ENCODE peak calls at places on chromosomes 1 and 21, in five cellular contexts. One of them, this sample, is unnamed.

GRCh38 chr1:203450016-203450415 is 25.6 kb upstream of the PRELP start:
- DNase-seq in H1: no peak
- DNase-seq in mesenchymal stem cell: no peak
- DNase-seq in neuronal stem cell: no peak
- DNase-seq in IMR-90: no peak
- DNase-seq in this sample: no peak

GRCh38 chr1:222266223-222267215 is 281.4 kb downstream of the HHIPL2 start:
- DNase-seq in H1: no peak
- DNase-seq in neuronal stem cell: no peak
- DNase-seq in IMR-90: no peak
- DNase-seq in mesenchymal stem cell: peak
- DNase-seq in this sample: no peak

GRCh38 chr1:59137968-59138367 is 158.9 kb upstream of the FGGY start:
- DNase-seq in IMR-90: no peak
- DNase-seq in H1: no peak
- DNase-seq in neuronal stem cell: no peak
- DNase-seq in mesenchymal stem cell: no peak
- DNase-seq in this sample: no peak

GRCh38 chr1:201468501-201468843 is 516 bp downstream of the PHLDA3 start:
- DNase-seq in IMR-90: no peak
- DNase-seq in H1: no peak
- DNase-seq in neuronal stem cell: no peak
- DNase-seq in mesenchymal stem cell: peak
- DNase-seq in this sample: peak

GRCh38 chr1:1550591-1551432 is 10.4 kb upstream of the TMEM240 start:
- DNase-seq in H1: no peak
- DNase-seq in mesenchymal stem cell: peak
- DNase-seq in IMR-90: peak
- DNase-seq in neuronal stem cell: no peak
- DNase-seq in this sample: no peak

GRCh38 chr21:42149656-42150457 is 69.1 kb upstream of the ABCG1 start:
- DNase-seq in H1: no peak
- DNase-seq in neuronal stem cell: no peak
- DNase-seq in mesenchymal stem cell: no peak
- DNase-seq in IMR-90: no peak
- DNase-seq in this sample: no peak

GRCh38 chr1:160453443-160453842 is 53.1 kb downstream of the VANGL2 start:
- DNase-seq in IMR-90: no peak
- DNase-seq in mesenchymal stem cell: no peak
- DNase-seq in H1: no peak
- DNase-seq in neuronal stem cell: no peak
- DNase-seq in this sample: no peak

GRCh38 chr21:35237287-35237686 is 188.2 kb upstream of the RUNX1 start:
- DNase-seq in H1: no peak
- DNase-seq in neuronal stem cell: no peak
- DNase-seq in mesenchymal stem cell: no peak
- DNase-seq in IMR-90: no peak
- DNase-seq in this sample: no peak

GRCh38 chr1:192159034-192159433 is 772 bp downstream of the RGS18 start:
- DNase-seq in mesenchymal stem cell: no peak
- DNase-seq in H1: no peak
- DNase-seq in IMR-90: no peak
- DNase-seq in neuronal stem cell: no peak
- DNase-seq in this sample: no peak

GRCh38 chr1:58465825-58466617 is 80.5 kb downstream of the OMA1 start:
- DNase-seq in H1: no peak
- DNase-seq in mesenchymal stem cell: no peak
- DNase-seq in IMR-90: no peak
- DNase-seq in neuronal stem cell: no peak
- DNase-seq in this sample: no peak

GRCh38 chr1:23825076-23825761 is at the start of gene HMGCL:
- DNase-seq in neuronal stem cell: peak
- DNase-seq in mesenchymal stem cell: peak
- DNase-seq in H1: peak
- DNase-seq in IMR-90: peak
- DNase-seq in this sample: peak

GRCh38 chr1:160367934-160368923 is 1.4 kb downstream of the NHLH1 start:
- DNase-seq in neuronal stem cell: no peak
- DNase-seq in mesenchymal stem cell: no peak
- DNase-seq in H1: no peak
- DNase-seq in IMR-90: no peak
- DNase-seq in this sample: no peak

GRCh38 chr1:8211251-8211619 is 106.7 kb upstream of the SLC45A1 start:
- DNase-seq in IMR-90: no peak
- DNase-seq in H1: no peak
- DNase-seq in mesenchymal stem cell: no peak
- DNase-seq in neuronal stem cell: no peak
- DNase-seq in this sample: no peak
- H3K4me2 ChIP-seq in IMR-90: no peak
- H3K4me2 ChIP-seq in H1: no peak
- H3K4me2 ChIP-seq in mesenchymal stem cell: no peak
- H3K4me2 ChIP-seq in neuronal stem cell: no peak
- H3K4me2 ChIP-seq in this sample: no peak

GRCh38 chr1:93345633-93346471 is at the start of gene DR1:
- DNase-seq in neuronal stem cell: peak
- DNase-seq in mesenchymal stem cell: peak
- DNase-seq in IMR-90: peak
- DNase-seq in H1: peak
- DNase-seq in this sample: peak
- H3K14ac ChIP-seq in neuronal stem cell: peak
- H3K14ac ChIP-seq in mesenchymal stem cell: peak
- H3K14ac ChIP-seq in IMR-90: peak
- H3K14ac ChIP-seq in H1: no peak
- H3K14ac ChIP-seq in this sample: peak

GRCh38 chr1:54542120-54542961 is 5.7 kb upstream of the ACOT11 start:
- DNase-seq in mesenchymal stem cell: peak
- DNase-seq in neuronal stem cell: peak
- DNase-seq in H1: peak
- DNase-seq in IMR-90: peak
- DNase-seq in this sample: peak
- H3K4me3 ChIP-seq in mesenchymal stem cell: peak
- H3K4me3 ChIP-seq in neuronal stem cell: peak
- H3K4me3 ChIP-seq in H1: peak
- H3K4me3 ChIP-seq in IMR-90: peak
- H3K4me3 ChIP-seq in this sample: peak

GRCh38 chr1:34917017-34917416 is 12.4 kb downstream of the DLGAP3 start:
- DNase-seq in H1: no peak
- DNase-seq in neuronal stem cell: no peak
- DNase-seq in IMR-90: no peak
- DNase-seq in mesenchymal stem cell: no peak
- DNase-seq in this sample: no peak

GRCh38 chr1:34915521-34915920 is 13.9 kb downstream of the DLGAP3 start:
- DNase-seq in H1: no peak
- DNase-seq in neuronal stem cell: no peak
- DNase-seq in mesenchymal stem cell: no peak
- DNase-seq in IMR-90: no peak
- DNase-seq in this sample: no peak

GRCh38 chr1:34916104-34916503 is 13.3 kb downstream of the DLGAP3 start:
- DNase-seq in IMR-90: no peak
- DNase-seq in H1: peak
- DNase-seq in neuronal stem cell: no peak
- DNase-seq in mesenchymal stem cell: no peak
- DNase-seq in this sample: no peak

GRCh38 chr1:34914958-34915357 is 14.5 kb downstream of the DLGAP3 start:
- DNase-seq in IMR-90: no peak
- DNase-seq in H1: no peak
- DNase-seq in neuronal stem cell: no peak
- DNase-seq in mesenchymal stem cell: no peak
- DNase-seq in this sample: no peak

DNA sequence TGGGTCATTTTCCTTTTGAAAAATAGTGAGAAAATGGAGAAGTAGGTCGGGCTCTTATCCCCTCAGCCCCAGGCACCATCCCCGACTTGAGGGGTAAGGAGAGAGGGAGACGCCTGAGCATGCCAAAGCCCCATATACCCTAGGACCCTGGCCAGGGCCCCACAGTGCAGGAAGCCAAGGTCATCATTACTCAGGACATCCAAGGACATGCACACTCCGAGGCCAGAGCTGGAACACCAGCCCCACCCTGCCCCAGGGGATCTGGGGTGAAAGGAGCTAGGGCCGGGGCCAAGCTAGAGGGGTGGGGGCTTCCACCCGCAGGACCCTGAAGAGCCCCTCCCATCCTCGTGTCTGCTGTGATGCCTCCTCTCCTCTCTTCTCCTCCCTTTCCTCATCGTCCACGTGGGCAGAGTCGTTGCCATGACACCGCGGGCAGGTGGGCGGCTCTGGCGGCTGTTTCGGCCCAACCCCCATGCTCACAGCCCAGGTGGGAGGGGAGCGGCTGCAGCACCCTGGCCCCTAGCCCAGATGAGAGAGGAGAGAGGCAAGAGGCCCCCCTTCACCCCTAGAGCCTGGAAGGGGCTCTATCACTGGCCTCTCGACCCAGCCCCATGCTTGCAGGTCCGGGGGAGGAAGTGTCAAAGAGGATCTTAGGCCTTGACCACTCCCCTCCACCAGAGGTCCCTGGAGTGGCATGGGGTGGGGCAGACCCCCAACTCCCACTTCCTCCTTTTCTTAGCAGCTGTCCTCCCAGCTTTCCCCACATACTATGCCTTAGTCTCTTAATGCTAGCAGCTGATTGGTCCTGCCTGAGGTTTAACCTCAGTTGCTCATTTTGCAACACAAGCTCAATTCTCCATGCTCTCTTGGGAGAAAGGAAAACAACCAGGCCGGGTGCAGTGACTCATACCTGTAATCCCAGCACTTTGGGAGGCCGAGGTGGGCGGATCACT is 10.6 kb downstream of the DLGAP3 start:
- DNase-seq in IMR-90: no peak
- DNase-seq in neuronal stem cell: no peak
- DNase-seq in mesenchymal stem cell: no peak
- DNase-seq in H1: peak
- DNase-seq in this sample: no peak
- H3K4me2 ChIP-seq in IMR-90: no peak
- H3K4me2 ChIP-seq in neuronal stem cell: peak
- H3K4me2 ChIP-seq in mesenchymal stem cell: no peak
- H3K4me2 ChIP-seq in H1: peak
- H3K4me2 ChIP-seq in this sample: no peak

GRCh38 chr1:68703921-68704354 is 207.1 kb upstream of the DEPDC1 start:
- DNase-seq in mesenchymal stem cell: no peak
- DNase-seq in H1: no peak
- DNase-seq in IMR-90: no peak
- DNase-seq in neuronal stem cell: no peak
- DNase-seq in this sample: no peak

GRCh38 chr1:68704800-68705443 is 208.0 kb upstream of the DEPDC1 start:
- DNase-seq in H1: no peak
- DNase-seq in IMR-90: no peak
- DNase-seq in mesenchymal stem cell: no peak
- DNase-seq in neuronal stem cell: no peak
- DNase-seq in this sample: no peak

DNA sequence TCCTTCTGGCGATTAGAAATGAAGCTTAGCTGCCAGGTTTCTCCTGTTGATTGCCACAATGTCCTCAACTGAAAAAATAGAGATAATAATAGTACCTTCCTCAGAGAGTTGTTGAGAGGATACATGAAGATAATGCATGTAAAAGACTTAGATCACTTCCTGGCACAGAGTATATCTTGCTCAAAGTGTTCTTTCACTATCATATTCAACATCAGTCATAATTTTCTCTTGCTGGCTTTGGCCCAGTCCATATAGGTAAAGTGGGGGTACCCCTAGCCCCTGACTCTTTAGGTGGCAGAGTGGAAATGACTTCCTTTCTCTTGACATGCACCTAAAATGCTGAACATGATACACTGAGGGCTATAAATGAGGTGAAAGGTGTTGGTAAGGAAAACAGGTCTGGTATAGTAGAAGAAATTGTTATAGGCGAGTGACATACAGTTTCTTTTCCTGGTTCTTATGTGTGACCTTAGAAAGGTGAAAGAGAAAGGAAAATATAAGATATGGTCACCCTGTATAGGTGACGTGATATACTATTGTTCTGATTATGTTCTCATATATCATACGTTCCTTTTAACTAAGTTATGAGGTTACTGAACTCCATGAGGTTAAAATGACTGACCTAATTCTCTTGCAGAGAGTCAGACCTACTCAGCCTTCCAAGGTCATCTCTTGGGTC is 209.9 kb upstream of the DEPDC1 start:
- DNase-seq in H1: no peak
- DNase-seq in IMR-90: no peak
- DNase-seq in neuronal stem cell: no peak
- DNase-seq in mesenchymal stem cell: no peak
- DNase-seq in this sample: no peak
- H3K14ac ChIP-seq in H1: no peak
- H3K14ac ChIP-seq in IMR-90: no peak
- H3K14ac ChIP-seq in neuronal stem cell: no peak
- H3K14ac ChIP-seq in mesenchymal stem cell: no peak
- H3K14ac ChIP-seq in this sample: no peak

DNA sequence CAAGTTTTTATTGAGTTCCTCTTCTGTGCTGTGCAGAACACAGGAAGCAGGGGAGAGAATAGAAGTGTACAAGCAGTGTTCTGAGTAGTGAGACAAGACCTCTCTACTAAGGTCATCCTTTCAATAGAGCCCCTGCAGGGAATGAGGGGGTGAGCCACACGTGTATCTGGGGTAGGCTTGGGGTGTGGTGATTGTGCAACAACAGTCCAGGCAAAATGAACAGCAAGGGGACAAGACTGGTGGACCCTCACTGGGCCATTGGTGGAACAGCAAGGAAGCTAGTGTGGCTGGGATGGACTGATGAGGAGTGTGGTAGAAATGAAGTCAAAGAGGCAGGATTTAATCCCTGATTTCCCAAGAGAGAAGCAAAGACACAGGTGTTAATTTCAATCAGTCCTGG is 8.2 kb upstream of the BMP8A start:
- DNase-seq in H1: no peak
- DNase-seq in neuronal stem cell: no peak
- DNase-seq in IMR-90: no peak
- DNase-seq in mesenchymal stem cell: no peak
- DNase-seq in this sample: no peak
- H3K4me3 ChIP-seq in H1: no peak
- H3K4me3 ChIP-seq in neuronal stem cell: no peak
- H3K4me3 ChIP-seq in IMR-90: no peak
- H3K4me3 ChIP-seq in mesenchymal stem cell: no peak
- H3K4me3 ChIP-seq in this sample: no peak

This sample was measured in trophoblast cell.